ENCODE peak calls at places on chromosomes 1 and 21, in five cellular contexts. I is CD8-positive, alpha-beta T cell; E is fibroblast of lung; V is HepG2; N is neural progenitor cell. M is an unnamed sample. For H3K27me3, the result is how much of the 10 kb centered on the place peaks cover.

GRCh38 chr1:24963099-24963872 is 33.2 kb upstream of the RUNX3 start:
- DNase-seq in I (no peak), E (no peak), V (no peak), N (no peak), M (no peak)

GRCh38 chr1:152679454-152679853 is 4.4 kb downstream of the LCE2C start:
- DNase-seq in I (no peak), E (no peak), V (no peak), N (no peak), M (no peak)

GRCh38 chr1:117147856-117148588 is 26.5 kb upstream of the TRIM45 start:
- DNase-seq in I (no peak), E (peak), V (no peak), N (no peak), M (peak)

GRCh38 chr1:95323117-95323516 is 89.1 kb downstream of the RWDD3 start:
- DNase-seq in I (no peak), E (peak), V (peak), N (peak), M (peak)

GRCh38 chr1:16143566-16144324 is 12.1 kb downstream of the EPHA2 start:
- DNase-seq in I (no peak), E (peak), V (peak), N (no peak), M (peak)

GRCh38 chr1:194069168-194069830 is 882.9 kb upstream of the B3GALT2 start:
- DNase-seq in I (no peak), E (peak), V (no peak), N (no peak), M (no peak)

GRCh38 chr1:35838693-35839245 is 31.0 kb downstream of the AGO4 start:
- DNase-seq in I (no peak), E (no peak), V (no peak), N (no peak), M (peak)

GRCh38 chr1:24126023-24126671 is 14.2 kb upstream of the MYOM3 start:
- DNase-seq in I (no peak), E (peak), V (no peak), N (no peak), M (no peak)

GRCh38 chr1:159889821-159890252 is 10.1 kb downstream of the CFAP45 start:
- DNase-seq in I (no peak), E (peak), V (no peak), N (peak), M (peak)

GRCh38 chr1:162276493-162276892 is 100.2 kb downstream of the SPATA46 start:
- DNase-seq in I (no peak), E (peak), V (peak), N (no peak), M (peak)

GRCh38 chr1:175035860-175036259 is 12.6 kb upstream of the MRPS14 start:
- DNase-seq in I (no peak), E (no peak), V (no peak), N (no peak), M (no peak)

GRCh38 chr1:22806584-22806983 is 95.9 kb downstream of the EPHB2 start:
- DNase-seq in I (no peak), E (no peak), V (no peak), N (peak), M (no peak)

GRCh38 chr1:66607458-66607857 is 73.5 kb downstream of the SGIP1 start:
- DNase-seq in I (no peak), E (no peak), V (no peak), N (peak), M (no peak)

GRCh38 chr1:183454377-183454776 is 17.9 kb upstream of the SMG7 start:
- DNase-seq in I (no peak), E (no peak), V (no peak), N (no peak), M (peak)

GRCh38 chr1:209674957-209675566 is at the start of gene G0S2:
- DNase-seq in I (no peak), E (peak), V (no peak), N (peak), M (no peak)

GRCh38 chr1:169550294-169550693 is 36.0 kb downstream of the F5 start:
- DNase-seq in I (no peak), E (peak), V (peak), N (peak), M (peak)

GRCh38 chr1:96559707-96560588 is 161.6 kb upstream of the PTBP2 start:
- DNase-seq in I (no peak), E (peak), V (no peak), N (no peak), M (peak)

GRCh38 chr21:14285147-14285546 is 69.2 kb downstream of the RBM11 start:
- DNase-seq in I (no peak), E (no peak), V (no peak), N (no peak), M (no peak)

GRCh38 chr1:68168545-68169065 is 63.7 kb downstream of the WLS start:
- DNase-seq in I (no peak), E (peak), V (no peak), N (no peak), M (no peak)

GRCh38 chr21:35349378-35350080 is 300.4 kb upstream of the RUNX1 start:
- DNase-seq in I (no peak), E (peak), V (no peak), N (no peak), M (peak)

GRCh38 chr1:25500694-25501093 is 42.7 kb upstream of the LDLRAP1 start:
- DNase-seq in I (no peak), E (no peak), V (no peak), N (no peak), M (no peak)

GRCh38 chr1:45272943-45273342 is 53.8 kb upstream of the HPDL start:
- DNase-seq in I (no peak), E (peak), V (no peak), N (no peak), M (peak)

DNA sequence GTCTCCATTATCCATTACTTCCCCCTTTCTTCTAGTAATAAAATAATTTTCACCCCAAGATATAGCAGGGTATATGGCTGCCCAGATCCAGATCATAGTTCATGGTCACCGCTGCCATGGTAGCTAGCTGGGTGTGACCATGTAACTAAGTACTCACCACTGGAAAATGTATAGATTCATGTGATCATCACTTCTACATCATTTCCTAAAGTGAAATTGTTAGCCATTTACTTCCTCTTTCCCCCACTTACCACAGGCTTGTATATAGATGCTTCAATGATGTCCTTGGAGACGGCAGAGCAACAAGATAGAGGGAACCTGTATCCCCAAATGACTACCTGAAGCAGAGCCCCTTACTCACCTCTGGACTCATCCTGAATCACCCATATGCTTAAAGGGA is 22.7 kb upstream of the EYA3 start:
- DNase-seq in I (no peak), E (no peak), V (no peak), N (no peak), M (peak)
- H3K4me3 ChIP-seq in I (no peak), E (no peak), V (no peak), N (no peak), M (no peak)

DNA sequence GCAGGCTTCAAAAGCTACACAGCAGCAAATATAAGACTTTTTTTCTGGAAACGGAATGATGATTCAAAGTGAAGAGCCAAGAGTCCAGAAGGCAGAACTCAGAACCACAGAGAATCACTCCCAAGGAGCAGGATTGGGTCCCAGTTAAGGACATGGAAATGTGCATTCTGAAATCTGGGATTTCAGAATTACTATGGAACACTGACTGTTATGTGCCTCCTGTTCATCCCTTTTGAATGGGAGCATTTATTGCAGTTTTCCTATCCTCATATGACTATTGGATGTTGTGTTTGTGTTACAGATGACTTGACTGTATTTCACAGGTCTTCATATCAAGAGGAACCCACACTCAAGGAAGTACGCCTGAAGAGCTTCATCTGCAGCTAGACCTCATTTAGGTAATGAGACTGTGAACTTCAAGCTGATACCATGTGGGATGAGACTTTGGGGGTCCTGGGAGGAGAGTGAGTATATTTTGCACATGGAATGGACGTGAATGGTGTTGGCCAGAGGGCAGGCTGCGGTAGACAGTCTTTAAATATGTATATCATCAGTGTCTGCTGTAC is 17.1 kb upstream of the CAP1 start:
- DNase-seq in I (no peak), E (no peak), V (no peak), N (no peak), M (no peak)
- H3K27me3 ChIP-seq in I (under half), E (under half), V (under half), N (under half), M (under half)

DNA sequence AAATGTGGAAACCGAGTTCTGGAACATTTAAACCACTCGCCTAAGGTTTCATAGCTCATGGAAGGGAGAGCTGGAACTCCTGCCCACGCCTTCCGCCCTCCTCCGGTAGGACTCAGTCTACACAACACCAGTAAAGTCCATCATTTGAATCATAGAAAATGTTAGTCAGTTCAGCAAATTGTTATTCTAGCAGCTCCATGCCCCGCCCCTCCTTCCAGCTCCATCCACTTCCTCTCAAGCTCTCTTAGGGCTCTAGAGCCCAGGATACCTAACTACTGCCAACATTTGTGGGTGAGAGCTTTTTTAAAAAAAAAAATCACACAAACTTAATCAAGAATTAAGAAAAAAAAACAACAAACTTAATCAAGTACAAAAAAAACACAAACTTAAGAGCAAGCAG is 121.8 kb downstream of the TBX15 start:
- DNase-seq in I (no peak), E (no peak), V (no peak), N (no peak), M (no peak)
- TF ChIP-seq CTCF in I (no peak), E (no peak), V (no peak), N (no peak), M (no peak)

GRCh38 chr21:44818636-44819011 is 762 bp upstream of the SUMO3 start:
- DNase-seq in I (no peak), E (no peak), V (no peak), N (no peak), M (no peak)
- H3K4me3 ChIP-seq in I (peak), E (peak), V (peak), N (peak), M (peak)

GRCh38 chr1:30255111-30255510 is 468.3 kb downstream of the MATN1 start:
- DNase-seq in I (no peak), E (no peak), V (no peak), N (no peak), M (no peak)

GRCh38 chr1:30257742-30258380 is 465.5 kb downstream of the MATN1 start:
- DNase-seq in I (no peak), E (no peak), V (no peak), N (no peak), M (no peak)

GRCh38 chr1:30258471-30258870 is 464.9 kb downstream of the MATN1 start:
- DNase-seq in I (no peak), E (no peak), V (no peak), N (no peak), M (no peak)

GRCh38 chr1:30257322-30257721 is 466.1 kb downstream of the MATN1 start:
- DNase-seq in I (no peak), E (no peak), V (no peak), N (no peak), M (no peak)

GRCh38 chr1:30256911-30257310 is 466.5 kb downstream of the MATN1 start:
- DNase-seq in I (no peak), E (no peak), V (no peak), N (no peak), M (no peak)
- H3K27me3 ChIP-seq in I (under half), E (under half), V (under half), N (under half), M (under half)

M was measured in bronchial epithelial cell.